ENCODE peak calls at places on chromosomes 3 and 15, in five cellular contexts. M, Z, L, R and K are unnamed samples.
A peak's percentile ranks its signal among the peaks of the same experiment; 100 is the strongest.

GRCh38 chr3:123733341-123733740 is 148.5 kb upstream of the HACD2 start:
- DNase-seq in R (no peak), Z (no peak), M (no peak), L (no peak), K (no peak)

GRCh38 chr3:127041933-127042332 is 59.0 kb downstream of the PLXNA1 start:
- DNase-seq in Z (no peak), L (no peak), M (no peak), R (no peak), K (no peak)

GRCh38 chr3:122947621-122948202 is 79.9 kb downstream of the SEMA5B start:
- DNase-seq in Z (no peak), R (no peak), M (no peak), L (peak; percentile 78), K (no peak)

GRCh38 chr15:47839233-47839867 is 122.0 kb downstream of the SEMA6D start:
- DNase-seq in R (no peak), Z (no peak), L (no peak), M (no peak), K (no peak)

GRCh38 chr3:159169828-159170227 is 368.0 kb downstream of the MFSD1 start:
- DNase-seq in Z (no peak), L (peak; percentile 24), M (peak; percentile 78), R (no peak), K (no peak)

GRCh38 chr3:154701055-154701454 is 271.1 kb upstream of the GPR149 start:
- DNase-seq in M (no peak), L (no peak), R (no peak), Z (no peak), K (no peak)

GRCh38 chr3:107810195-107811071 is 280.4 kb downstream of the CD47 start:
- DNase-seq in M (no peak), L (no peak), R (no peak), Z (no peak), K (no peak)

GRCh38 chr3:12363397-12364195 is 74.7 kb downstream of the PPARG start:
- DNase-seq in Z (no peak), M (no peak), R (no peak), L (no peak), K (no peak)

GRCh38 chr3:53890726-53891499 is 746 bp downstream of the SELENOK start:
- DNase-seq in R (peak; percentile 72), M (no peak), L (peak; percentile 41), Z (no peak), K (no peak)

GRCh38 chr3:127484601-127485388 is 105.7 kb downstream of the TPRA1 start:
- DNase-seq in M (peak; percentile 28), R (no peak), Z (peak; percentile 35), L (peak; percentile 13), K (no peak)

GRCh38 chr3:124217542-124217941 is 225.6 kb upstream of the ROPN1 start:
- DNase-seq in M (peak; percentile 49), Z (no peak), R (peak; percentile 55), L (peak; percentile 76), K (peak; percentile 36)

GRCh38 chr15:86040360-86041095 is 39.1 kb upstream of the AGBL1 start:
- DNase-seq in M (no peak), Z (no peak), L (no peak), R (no peak), K (no peak)

GRCh38 chr3:78974181-78974770 is 793.5 kb downstream of the ROBO1 start:
- DNase-seq in M (no peak), L (no peak), R (no peak), Z (no peak), K (no peak)

GRCh38 chr15:88655780-88656488 is 17.1 kb downstream of the ISG20 start:
- DNase-seq in Z (no peak), L (no peak), M (no peak), R (no peak), K (peak; percentile 13)

GRCh38 chr3:48248095-48248863 is 7.4 kb downstream of the ZNF589 start:
- DNase-seq in L (no peak), Z (no peak), R (no peak), M (no peak), K (no peak)

GRCh38 chr3:150385296-150386242 is 22.5 kb upstream of the TSC22D2 start:
- DNase-seq in L (no peak), Z (no peak), M (no peak), R (no peak), K (no peak)

GRCh38 chr15:73694419-73694818 is 10.2 kb downstream of the CD276 start:
- DNase-seq in L (peak; percentile 17), M (no peak), R (no peak), Z (no peak), K (no peak)

GRCh38 chr15:66707310-66708160 is 5.5 kb downstream of the SMAD6 start:
- DNase-seq in R (peak; percentile 53), M (peak; percentile 25), Z (no peak), L (peak; percentile 79), K (no peak)

GRCh38 chr3:24510030-24510648 is 15.5 kb upstream of the THRB start:
- DNase-seq in M (no peak), Z (no peak), R (no peak), L (no peak), K (no peak)

GRCh38 chr3:167287308-167287707 is 92.8 kb downstream of the ZBBX start:
- DNase-seq in M (no peak), Z (no peak), L (no peak), R (no peak), K (no peak)

GRCh38 chr3:23999012-23999641 is 54.0 kb downstream of the NR1D2 start:
- DNase-seq in L (peak; percentile 75), R (peak; percentile 71), M (peak; percentile 57), Z (peak; percentile 88), K (peak; percentile 71)

GRCh38 chr15:66573719-66574641 is 8.2 kb upstream of the LCTL start:
- DNase-seq in M (peak; percentile 58), Z (peak; percentile 9), R (no peak), L (peak; percentile 73), K (no peak)

GRCh38 chr15:47987908-47988532 is 132.8 kb upstream of the SLC24A5 start:
- DNase-seq in Z (no peak), R (peak; percentile 67), L (peak; percentile 80), M (peak; percentile 52), K (no peak)

GRCh38 chr3:190807719-190808375 is 54.6 kb downstream of the GMNC start:
- DNase-seq in L (peak; percentile 27), R (peak; percentile 97), Z (peak; percentile 72), M (no peak), K (peak; percentile 61)
- TF ChIP-seq CTCF in L (no peak), R (no peak), Z (no peak), M (no peak), K (no peak)

DNA sequence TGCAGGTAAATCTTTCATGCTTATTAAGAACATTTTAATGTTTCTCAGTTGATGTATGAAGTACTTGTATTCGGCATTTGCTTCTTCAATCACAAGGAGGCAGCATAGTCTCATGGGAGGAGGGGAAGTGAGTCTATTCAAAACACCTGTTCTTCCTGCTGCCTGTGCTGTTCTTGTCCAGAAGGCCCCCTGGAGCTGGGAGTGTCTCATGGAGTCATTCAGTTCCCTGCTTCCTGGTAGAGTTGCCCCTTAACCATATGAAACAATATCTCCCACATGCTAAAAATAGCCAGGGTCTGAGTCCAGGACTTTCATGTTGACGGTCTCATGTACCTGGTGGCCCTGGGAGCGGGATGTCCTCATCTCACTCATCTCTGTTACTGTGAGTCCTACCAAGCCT is 15.5 kb upstream of the PPP1R2 start:
- DNase-seq in Z (no peak), L (peak; percentile 74), M (no peak), R (peak; percentile 70), K (no peak)
- TF ChIP-seq CTCF in Z (peak; percentile 12), L (peak; percentile 47), M (peak; percentile 50), R (peak; percentile 18), K (peak; percentile 24)

GRCh38 chr3:38163117-38163870 is 2.0 kb upstream of the OXSR1 start:
- DNase-seq in Z (no peak), M (no peak), L (no peak), R (no peak), K (no peak)

GRCh38 chr3:38165722-38166387 is 518 bp downstream of the OXSR1 start:
- DNase-seq in R (peak; percentile 64), Z (peak; percentile 84), M (peak; percentile 33), L (no peak), K (peak; percentile 57)

GRCh38 chr3:38164966-38165721 is at the start of gene OXSR1:
- DNase-seq in R (peak; percentile 100), M (peak; percentile 99), Z (peak; percentile 100), L (peak; percentile 100), K (peak; percentile 99)

GRCh38 chr3:38168151-38168987 is 3.0 kb downstream of the OXSR1 start:
- DNase-seq in R (no peak), Z (no peak), M (peak; percentile 73), L (peak; percentile 44), K (no peak)

GRCh38 chr3:38164136-38164965 is 986 bp upstream of the OXSR1 start:
- DNase-seq in Z (no peak), R (no peak), L (no peak), M (no peak), K (no peak)
- TF ChIP-seq CTCF in Z (no peak), R (no peak), L (no peak), M (no peak), K (no peak)

GRCh38 chr3:156554842-156555687 is at the start of gene SSR3:
- DNase-seq in Z (peak; percentile 100), R (peak; percentile 100), L (peak; percentile 100), M (peak; percentile 99), K (peak; percentile 99)
- TF ChIP-seq CTCF in Z (peak; percentile 35), R (no peak), L (peak; percentile 27), M (peak; percentile 52), K (no peak)